ENCODE peak calls at places on chromosome 15, in six cellular contexts. Q, Y, P, Z, H and V are unnamed samples.

GRCh38 chr15:46660096-46660842 is 1025.4 kb downstream of the SQOR start:
- DNase-seq in Q (no peak), Z (no peak), Y (no peak), P (no peak), H (no peak), V (no peak)

GRCh38 chr15:25795061-25795460 is 68.1 kb downstream of the ATP10A start:
- DNase-seq in Z (no peak), Q (no peak), Y (no peak), P (no peak), H (no peak), V (no peak)

GRCh38 chr15:65824941-65825544 is 33.0 kb upstream of the DENND4A start:
- DNase-seq in Q (no peak), P (peak; percentile 70), Z (no peak), Y (no peak), H (no peak), V (no peak)

GRCh38 chr15:80820092-80820491 is 40.9 kb downstream of the CEMIP start:
- DNase-seq in Q (no peak), Z (no peak), H (no peak), P (no peak), Y (no peak), V (no peak)

GRCh38 chr15:43383070-43383469 is 12.2 kb downstream of the TUBGCP4 start:
- DNase-seq in Z (no peak), H (no peak), P (no peak), Q (no peak), Y (no peak), V (no peak)

GRCh38 chr15:80234883-80235282 is 17.1 kb downstream of the CTXND1 start:
- DNase-seq in P (no peak), Y (no peak), Z (peak; percentile 57), H (peak; percentile 53), Q (peak; percentile 55), V (peak; percentile 6)

GRCh38 chr15:101533371-101534140 is 44.0 kb upstream of the PCSK6 start:
- DNase-seq in Y (no peak), Z (no peak), H (no peak), Q (no peak), P (no peak), V (no peak)

GRCh38 chr15:36791849-36792618 is 212.6 kb downstream of the CDIN1 start:
- DNase-seq in P (no peak), Z (no peak), Q (no peak), H (no peak), Y (peak; percentile 46), V (no peak)

GRCh38 chr15:76503121-76503520 is 166.5 kb downstream of the ISL2 start:
- DNase-seq in Q (no peak), Y (no peak), P (no peak), H (no peak), Z (no peak), V (no peak)

GRCh38 chr15:65286069-65286703 is 497 bp downstream of the PARP16 start:
- DNase-seq in P (no peak), Y (no peak), Q (no peak), H (no peak), Z (no peak), V (no peak)

GRCh38 chr15:50275091-50275490 is 9.6 kb upstream of the HDC start:
- DNase-seq in Y (no peak), Q (no peak), H (no peak), P (no peak), Z (no peak), V (no peak)

GRCh38 chr15:89820651-89821611 is 6.3 kb upstream of the ANPEP start:
- DNase-seq in P (peak; percentile 77), Q (no peak), Y (no peak), H (peak; percentile 81), Z (no peak), V (no peak)

GRCh38 chr15:38647683-38648082 is 83.1 kb upstream of the RASGRP1 start:
- DNase-seq in P (no peak), H (peak; percentile 20), Y (no peak), Z (no peak), Q (no peak), V (no peak)
- TF ChIP-seq CTCF in P (no peak), H (peak; percentile 40), Y (peak; percentile 38), Z (no peak), Q (peak; percentile 9), V (peak; percentile 28)

GRCh38 chr15:68053701-68053996 is 466 bp upstream of the PIAS1 start:
- DNase-seq in P (no peak), Z (no peak), Y (no peak), Q (no peak), H (no peak), V (no peak)

GRCh38 chr15:68053997-68054657 is at the start of gene PIAS1:
- DNase-seq in Q (peak; percentile 97), Z (peak; percentile 96), P (peak; percentile 95), H (peak; percentile 91), Y (peak; percentile 93), V (peak; percentile 66)

GRCh38 chr15:68056097-68056865 is 2.2 kb downstream of the PIAS1 start:
- DNase-seq in Y (no peak), Z (no peak), Q (no peak), P (no peak), H (no peak), V (no peak)

GRCh38 chr15:68055224-68055705 is 1.1 kb downstream of the PIAS1 start:
- DNase-seq in P (no peak), Q (peak; percentile 40), Y (peak; percentile 11), H (no peak), Z (peak; percentile 61), V (no peak)

GRCh38 chr15:68054658-68055223 is 626 bp downstream of the PIAS1 start:
- DNase-seq in P (peak; percentile 81), H (peak; percentile 71), Y (peak; percentile 51), Q (peak; percentile 84), Z (no peak), V (no peak)
- H3K4me3 ChIP-seq in P (peak overlapping the region; percentile 95), H (peak overlapping the region; percentile 90), Y (peak overlapping the region; percentile 91), Q (peak overlapping the region; percentile 87), Z (peak overlapping the region; percentile 84), V (peak overlapping the region; percentile 86)

DNA sequence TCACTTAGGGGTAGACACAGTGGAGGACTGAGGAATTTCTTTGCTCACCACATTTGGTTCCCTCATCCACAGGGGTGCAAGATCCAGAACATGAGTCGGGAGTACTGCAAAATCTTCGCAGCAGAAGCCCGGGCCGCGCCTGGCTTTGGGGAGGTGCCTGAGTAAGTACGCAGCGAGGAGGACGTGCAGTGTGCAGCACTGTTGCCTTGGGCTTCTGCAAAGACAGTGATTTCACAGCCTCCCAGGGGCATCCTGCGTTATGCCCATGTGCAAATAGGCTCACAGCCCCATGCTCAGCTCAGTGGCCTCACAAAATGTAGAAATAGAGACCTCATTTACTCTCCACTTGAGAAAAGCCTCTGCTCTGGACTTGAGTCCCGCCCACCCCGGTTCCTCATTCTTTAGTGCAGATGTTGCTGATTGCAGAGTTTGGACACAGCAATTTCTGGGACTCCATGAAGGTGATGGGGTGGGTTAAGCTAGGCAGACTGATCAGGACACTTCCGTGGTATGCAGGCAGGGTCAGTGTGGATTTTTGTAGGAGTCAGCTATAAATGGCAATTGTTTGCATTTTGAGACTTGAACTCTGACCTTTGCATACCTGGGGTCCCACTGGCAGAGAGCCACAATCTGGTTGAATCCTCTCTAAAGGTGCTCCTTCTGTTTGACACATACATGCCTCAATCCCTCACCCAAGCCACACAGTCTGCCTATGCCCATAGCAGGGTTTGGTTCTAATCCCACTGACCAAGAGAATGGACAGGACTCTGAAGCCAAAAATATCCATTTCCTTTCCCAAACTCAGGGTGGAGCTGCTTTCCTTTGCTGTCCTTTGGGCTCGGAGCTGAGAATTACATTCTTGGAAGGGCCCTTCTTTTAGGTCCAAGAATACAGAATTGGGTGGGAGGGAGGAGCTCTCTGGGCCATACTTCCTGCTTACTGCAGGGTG is 20.7 kb upstream of the SLC28A1 start:
- DNase-seq in H (no peak), Q (no peak), Z (no peak), Y (no peak), P (no peak), V (no peak)
- TF ChIP-seq CTCF in H (peak; percentile 25), Q (no peak), Z (no peak), Y (peak; percentile 52), P (no peak), V (no peak)

GRCh38 chr15:58374147-58374546 is 57.6 kb upstream of the LIPC start:
- DNase-seq in Q (no peak), P (no peak), Z (no peak), Y (no peak), H (no peak), V (no peak)

GRCh38 chr15:58369956-58370355 is 61.8 kb upstream of the LIPC start:
- DNase-seq in Z (no peak), H (no peak), P (no peak), Y (no peak), Q (no peak), V (no peak)

GRCh38 chr15:58369261-58369699 is 62.5 kb upstream of the LIPC start:
- DNase-seq in Z (no peak), Q (no peak), Y (no peak), P (no peak), H (no peak), V (no peak)
- H3K4me3 ChIP-seq in Z (peak overlapping the region; percentile 9), Q (no peak overlapping the region), Y (no peak overlapping the region), P (no peak overlapping the region), H (no peak overlapping the region), V (no peak overlapping the region)

DNA sequence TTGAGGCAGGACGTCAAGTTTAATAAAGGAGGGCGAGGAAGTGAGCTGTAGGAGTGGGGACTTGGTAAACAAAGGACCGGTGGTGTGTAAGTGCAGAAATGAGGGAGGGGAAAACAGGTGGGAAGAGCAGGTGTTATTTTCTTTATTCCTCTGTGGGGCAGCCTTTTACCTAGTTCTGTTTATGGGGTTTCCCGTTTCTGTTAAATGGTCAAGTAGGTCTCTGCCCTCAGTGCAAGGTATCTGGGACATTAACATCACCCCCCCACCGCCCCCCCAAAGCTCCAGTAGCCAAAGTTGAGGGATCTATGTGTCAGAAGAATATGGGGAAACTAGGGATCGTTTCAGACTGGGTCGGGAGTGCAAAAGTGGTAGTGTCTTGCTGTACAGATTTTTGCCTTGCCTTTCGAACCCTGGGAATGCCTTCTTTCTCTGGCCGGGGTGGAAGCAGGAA is 898 bp downstream of the MGA start:
- DNase-seq in H (no peak), Y (no peak), Q (no peak), P (no peak), Z (no peak), V (no peak)
- TF ChIP-seq CTCF in H (no peak), Y (no peak), Q (no peak), P (no peak), Z (no peak), V (no peak)

GRCh38 chr15:31481157-31481556 is 154.5 kb downstream of the KLF13 start:
- DNase-seq in P (peak; percentile 21), Q (no peak), Z (peak; percentile 41), Y (no peak), H (no peak), V (no peak)
- H3K4me3 ChIP-seq in P (no peak overlapping the region), Q (no peak overlapping the region), Z (no peak overlapping the region), Y (no peak overlapping the region), H (no peak overlapping the region), V (no peak overlapping the region)

DNA sequence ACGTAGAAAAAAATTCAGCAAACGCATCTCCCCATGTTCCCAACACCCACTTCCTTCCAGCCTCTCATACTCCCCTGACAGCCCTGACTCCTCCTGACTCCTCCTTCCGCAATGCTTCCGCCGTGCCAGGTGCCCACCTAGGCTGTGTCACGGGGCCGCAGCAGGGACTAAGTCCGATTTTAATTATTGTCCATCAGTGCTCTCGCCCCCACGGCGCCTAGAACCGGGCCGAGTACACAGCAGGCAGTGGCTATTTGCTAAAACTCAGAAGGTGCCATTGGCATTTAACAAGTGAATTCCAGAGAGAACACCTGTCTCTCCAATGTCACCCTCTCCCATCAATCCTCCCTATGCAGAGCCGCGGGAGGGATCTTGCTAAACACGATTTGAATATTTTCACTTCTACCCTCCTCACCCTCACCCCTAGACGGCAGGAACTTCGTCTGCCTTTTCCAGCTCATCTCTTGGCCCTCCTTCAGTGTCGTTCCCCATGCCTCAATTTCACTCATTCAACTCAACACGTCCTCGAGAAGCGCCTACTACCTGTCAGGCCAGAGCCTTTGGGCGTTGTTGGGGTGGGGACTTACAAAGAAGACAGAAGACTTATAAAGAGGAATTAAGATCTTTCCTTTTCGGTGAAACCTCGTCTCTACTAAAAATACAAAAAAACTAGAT is 11.5 kb upstream of the SHF start:
- DNase-seq in H (no peak), P (no peak), Q (no peak), Y (no peak), Z (no peak), V (no peak)
- TF ChIP-seq CTCF in H (no peak), P (no peak), Q (no peak), Y (no peak), Z (no peak), V (no peak)